ENCODE peak calls at places on chromosomes 3 and 15, in eight cellular contexts. O, M, C, P, Y, Z, K and A are unnamed samples.

GRCh38 chr3:94121161-94121560 is 58.3 kb downstream of the NSUN3 start:
- DNase-seq in O (no peak), M (no peak), C (no peak), P (no peak), Y (no peak), Z (no peak), K (no peak), A (no peak)

GRCh38 chr3:33426630-33427341 is 13.4 kb downstream of the UBP1 start:
- DNase-seq in O (no peak), M (no peak), C (no peak), P (no peak), Y (no peak), Z (no peak), K (no peak), A (no peak)

GRCh38 chr15:68051109-68051508 is 3.0 kb upstream of the PIAS1 start:
- DNase-seq in O (no peak), M (no peak), C (no peak), P (no peak), Y (no peak), Z (no peak), K (no peak), A (no peak)

GRCh38 chr3:185823280-185824044 is 1.4 kb downstream of the IGF2BP2 start:
- DNase-seq in O (no peak), M (no peak), C (peak), P (no peak), Y (no peak), Z (no peak), K (peak), A (peak)

GRCh38 chr3:152155654-152156053 is 113.1 kb upstream of the MBNL1 start:
- DNase-seq in O (no peak), M (no peak), C (no peak), P (no peak), Y (no peak), Z (no peak), K (no peak), A (no peak)

GRCh38 chr15:84929795-84930371 is 45.4 kb downstream of the SLC28A1 start:
- DNase-seq in O (no peak), M (peak), C (no peak), P (peak), Y (peak), Z (peak), K (no peak), A (peak)

GRCh38 chr3:186511245-186511644 is 32.9 kb downstream of the CRYGS start:
- DNase-seq in O (no peak), M (no peak), C (no peak), P (no peak), Y (no peak), Z (no peak), K (no peak), A (no peak)

GRCh38 chr15:59317211-59317610 is 55.5 kb downstream of the MYO1E start:
- DNase-seq in O (no peak), M (no peak), C (no peak), P (no peak), Y (no peak), Z (no peak), K (no peak), A (no peak)

GRCh38 chr3:53464424-53464823 is 30.0 kb upstream of the CACNA1D start:
- DNase-seq in O (no peak), M (peak), C (no peak), P (no peak), Y (peak), Z (no peak), K (no peak), A (no peak)

GRCh38 chr3:120636790-120637401 is 40.8 kb downstream of the NDUFB4 start:
- DNase-seq in O (no peak), M (no peak), C (no peak), P (no peak), Y (no peak), Z (no peak), K (no peak), A (no peak)

GRCh38 chr3:72728958-72729467 is 119.2 kb downstream of the SHQ1 start:
- DNase-seq in O (no peak), M (peak), C (no peak), P (no peak), Y (no peak), Z (no peak), K (no peak), A (peak)

GRCh38 chr3:29789686-29790085 is 508.8 kb downstream of the RBMS3 start:
- DNase-seq in O (no peak), M (no peak), C (no peak), P (no peak), Y (no peak), Z (peak), K (no peak), A (no peak)

GRCh38 chr15:85623648-85624047 is 171.1 kb downstream of the KLHL25 start:
- DNase-seq in O (no peak), M (no peak), C (no peak), P (no peak), Y (no peak), Z (peak), K (no peak), A (no peak)

GRCh38 chr3:119294889-119295769 is 946 bp downstream of the ARHGAP31 start:
- DNase-seq in O (no peak), M (no peak), C (peak), P (peak), Y (no peak), Z (peak), K (peak), A (peak)

GRCh38 chr15:26134812-26135211 is 271.7 kb upstream of the ATP10A start:
- DNase-seq in O (no peak), M (no peak), C (no peak), P (no peak), Y (no peak), Z (no peak), K (no peak), A (no peak)

GRCh38 chr3:4680227-4680691 is 187.1 kb downstream of the ITPR1 start:
- DNase-seq in O (no peak), M (no peak), C (no peak), P (no peak), Y (no peak), Z (no peak), K (no peak), A (no peak)

GRCh38 chr3:196741401-196741761 is 1.7 kb downstream of the PAK2 start:
- DNase-seq in O (no peak), M (no peak), C (no peak), P (no peak), Y (no peak), Z (no peak), K (no peak), A (no peak)

GRCh38 chr15:31495281-31495680 is 168.6 kb downstream of the KLF13 start:
- DNase-seq in O (no peak), M (no peak), C (no peak), P (no peak), Y (no peak), Z (no peak), K (no peak), A (no peak)

GRCh38 chr3:43998841-43999805 is 242.6 kb upstream of the TOPAZ1 start:
- DNase-seq in O (no peak), M (no peak), C (no peak), P (peak), Y (no peak), Z (peak), K (no peak), A (peak)

GRCh38 chr15:45790325-45790943 is 155.6 kb downstream of the SQOR start:
- DNase-seq in O (no peak), M (peak), C (no peak), P (peak), Y (peak), Z (peak), K (no peak), A (no peak)

GRCh38 chr3:170562080-170562479 is 23.8 kb downstream of the SLC7A14 start:
- DNase-seq in O (no peak), M (no peak), C (no peak), P (no peak), Y (no peak), Z (no peak), K (no peak), A (no peak)

GRCh38 chr3:106482436-106482835 is 613.6 kb upstream of the CBLB start:
- DNase-seq in O (no peak), M (no peak), C (no peak), P (peak), Y (no peak), Z (peak), K (no peak), A (no peak)

GRCh38 chr3:168648321-168648720 is 552.6 kb upstream of the GOLIM4 start:
- DNase-seq in O (no peak), M (no peak), C (no peak), P (no peak), Y (no peak), Z (no peak), K (no peak), A (no peak)

GRCh38 chr3:127688416-127689265 is 15.9 kb downstream of the ABTB1 start:
- DNase-seq in O (no peak), M (no peak), C (peak), P (peak), Y (no peak), Z (no peak), K (peak), A (no peak)

GRCh38 chr15:49589030-49589429 is 31.6 kb downstream of the FAM227B start:
- DNase-seq in O (no peak), M (no peak), C (no peak), P (no peak), Y (no peak), Z (peak), K (no peak), A (no peak)

GRCh38 chr3:28835751-28836150 is 445.1 kb upstream of the RBMS3 start:
- DNase-seq in O (no peak), M (no peak), C (peak), P (no peak), Y (no peak), Z (no peak), K (no peak), A (no peak)

GRCh38 chr15:68207176-68207935 is 2.2 kb upstream of the CALML4 start:
- DNase-seq in O (no peak), M (no peak), C (no peak), P (no peak), Y (no peak), Z (no peak), K (no peak), A (no peak)

GRCh38 chr15:68213991-68214837 is 9.1 kb upstream of the CALML4 start:
- DNase-seq in O (no peak), M (no peak), C (no peak), P (no peak), Y (no peak), Z (no peak), K (no peak), A (no peak)

GRCh38 chr15:99322643-99323405 is 71.5 kb downstream of the LRRC28 start:
- DNase-seq in O (no peak), M (peak), C (no peak), P (no peak), Y (no peak), Z (no peak), K (no peak), A (no peak)

GRCh38 chr3:126339466-126339865 is 17.7 kb downstream of the KLF15 start:
- DNase-seq in O (no peak), M (no peak), C (peak), P (no peak), Y (no peak), Z (no peak), K (no peak), A (no peak)

GRCh38 chr3:128539376-128539775 is 46.4 kb upstream of the GATA2 start:
- DNase-seq in O (no peak), M (no peak), C (no peak), P (no peak), Y (no peak), Z (no peak), K (no peak), A (no peak)

GRCh38 chr15:37071134-37071533 is 29.2 kb downstream of the MEIS2 start:
- DNase-seq in O (no peak), M (no peak), C (no peak), P (no peak), Y (no peak), Z (no peak), K (no peak), A (no peak)

GRCh38 chr3:88038561-88038960 is 20.2 kb downstream of the CGGBP1 start:
- DNase-seq in O (no peak), M (no peak), C (no peak), P (peak), Y (no peak), Z (peak), K (no peak), A (no peak)

GRCh38 chr15:70488002-70488605 is 275.3 kb downstream of the UACA start:
- DNase-seq in O (no peak), M (peak), C (peak), P (peak), Y (no peak), Z (peak), K (peak), A (peak)

GRCh38 chr15:84752700-84753099 is 4.3 kb downstream of the ZNF592 start:
- DNase-seq in O (no peak), M (peak), C (no peak), P (no peak), Y (no peak), Z (peak), K (no peak), A (no peak)

GRCh38 chr15:87326274-87326673 is 930.3 kb downstream of the NTRK3 start:
- DNase-seq in O (no peak), M (no peak), C (no peak), P (no peak), Y (no peak), Z (peak), K (no peak), A (no peak)

GRCh38 chr3:52052831-52053306 is 3.5 kb downstream of the DUSP7 start:
- DNase-seq in O (peak), M (peak), C (peak), P (peak), Y (no peak), Z (peak), K (peak), A (peak)

GRCh38 chr3:52051444-52051843 is 4.9 kb downstream of the DUSP7 start:
- DNase-seq in O (no peak), M (no peak), C (no peak), P (no peak), Y (no peak), Z (no peak), K (no peak), A (no peak)

GRCh38 chr3:52055537-52056351 is 627 bp downstream of the DUSP7 start:
- DNase-seq in O (no peak), M (peak), C (peak), P (no peak), Y (no peak), Z (peak), K (peak), A (peak)

GRCh38 chr3:52054689-52055511 is 1.5 kb downstream of the DUSP7 start:
- DNase-seq in O (no peak), M (no peak), C (peak), P (no peak), Y (no peak), Z (no peak), K (no peak), A (no peak)

DNA sequence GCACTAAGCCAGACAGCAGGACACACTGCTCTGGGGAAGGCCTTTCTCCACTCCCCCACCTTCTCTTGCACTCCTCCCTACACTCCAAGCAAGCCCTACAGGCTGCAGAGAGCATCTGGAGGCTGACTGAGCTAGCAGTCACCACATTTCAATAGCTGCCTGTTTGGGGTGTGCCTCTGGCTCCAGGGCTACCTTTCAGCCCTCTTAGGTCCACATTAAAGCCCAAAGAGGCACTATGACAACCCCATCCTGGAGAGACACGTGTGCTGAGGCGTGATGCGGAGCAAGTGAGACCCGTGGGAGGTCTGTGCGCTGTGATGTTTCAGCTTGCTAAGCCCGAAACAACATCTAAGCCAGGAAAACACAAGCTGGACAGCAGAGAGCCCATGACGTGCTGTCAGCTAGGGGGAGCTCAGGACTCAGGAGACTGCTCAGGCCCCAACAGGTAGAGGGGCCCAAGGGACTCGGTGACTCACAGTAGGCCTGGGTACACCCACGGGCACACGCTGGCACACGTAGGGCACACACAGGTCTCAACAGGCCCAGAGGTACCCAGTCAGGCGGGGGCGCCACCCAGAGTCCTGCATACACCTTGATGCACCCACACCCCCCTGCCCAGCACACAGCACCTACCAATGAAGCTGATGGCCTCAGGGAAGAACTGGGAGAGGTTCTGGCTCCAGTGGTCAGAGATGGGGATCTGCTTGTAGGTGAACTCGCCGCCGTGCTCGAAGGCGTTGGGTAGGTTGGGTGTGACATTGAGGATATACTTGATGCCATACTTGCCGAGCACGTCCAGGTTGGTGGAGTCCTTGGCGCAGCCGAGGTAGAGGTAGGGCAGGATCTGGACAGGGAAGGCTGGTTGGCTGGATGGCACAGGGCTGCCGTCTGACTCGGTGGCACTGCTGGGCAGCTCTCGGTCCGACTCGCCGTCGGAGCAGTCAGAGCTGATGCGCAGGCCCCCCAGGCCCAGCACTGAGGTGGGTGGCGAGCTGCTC is 2.8 kb downstream of the DUSP7 start:
- DNase-seq in O (no peak), M (no peak), C (peak), P (no peak), Y (no peak), Z (peak), K (no peak), A (peak)
- H3K4me3 ChIP-seq in O (peak), M (no peak), C (peak), P (peak), Y (peak), Z (peak), K (peak), A (no peak)

GRCh38 chr15:89087830-89088604 is at the start of gene ABHD2:
- DNase-seq in O (peak), M (peak), C (peak), P (peak), Y (peak), Z (peak), K (peak), A (peak)
- H3K4me3 ChIP-seq in O (peak), M (peak), C (peak), P (peak), Y (peak), Z (peak), K (peak), A (peak)

GRCh38 chr15:65027593-65027992 is 1.8 kb downstream of the MTFMT start:
- DNase-seq in O (no peak), M (no peak), C (no peak), P (no peak), Y (no peak), Z (no peak), K (no peak), A (no peak)
- H3K4me3 ChIP-seq in O (peak), M (peak), C (no peak), P (no peak), Y (no peak), Z (peak), K (no peak), A (no peak)

GRCh38 chr3:23480981-23481380 is 277.9 kb downstream of the UBE2E2 start:
- DNase-seq in O (no peak), M (no peak), C (no peak), P (no peak), Y (no peak), Z (no peak), K (no peak), A (no peak)
- H3K4me3 ChIP-seq in O (no peak), M (no peak), C (no peak), P (no peak), Y (no peak), Z (no peak), K (no peak), A (no peak)

DNA sequence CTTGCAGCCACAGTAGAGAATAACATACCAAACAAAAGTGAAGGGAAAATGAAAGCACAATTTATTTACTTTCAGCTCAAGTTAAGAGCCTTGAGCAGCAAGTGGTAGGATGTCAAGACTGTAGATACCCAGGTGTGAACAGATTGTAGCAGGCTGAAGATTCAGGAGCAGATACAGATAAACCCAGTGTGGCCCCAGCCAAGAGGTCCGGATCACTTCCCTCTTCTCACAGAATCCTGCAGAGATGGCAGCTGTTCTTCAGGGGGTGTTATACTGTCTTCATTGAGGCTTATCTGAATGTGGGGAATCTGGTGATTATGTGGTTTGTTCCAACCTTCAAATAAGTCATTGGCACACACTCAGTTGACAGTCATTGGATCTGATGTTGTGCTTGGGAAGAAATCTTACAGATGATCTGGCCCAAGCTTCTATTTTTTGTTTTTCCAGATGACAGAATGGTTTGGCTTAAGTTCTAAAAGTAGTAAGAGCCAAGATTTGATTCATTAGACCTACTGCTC is 2.2 kb downstream of the STARD9 start:
- DNase-seq in O (no peak), M (no peak), C (no peak), P (peak), Y (no peak), Z (peak), K (peak), A (no peak)
- H3K4me3 ChIP-seq in O (no peak), M (no peak), C (no peak), P (no peak), Y (no peak), Z (peak), K (peak), A (no peak)

GRCh38 chr3:148697311-148698189 is at the start of gene AGTR1:
- DNase-seq in O (no peak), M (no peak), C (peak), P (peak), Y (no peak), Z (peak), K (peak), A (no peak)

GRCh38 chr3:148694116-148694515 is 3.6 kb upstream of the AGTR1 start:
- DNase-seq in O (no peak), M (no peak), C (no peak), P (no peak), Y (no peak), Z (no peak), K (no peak), A (no peak)

DNA sequence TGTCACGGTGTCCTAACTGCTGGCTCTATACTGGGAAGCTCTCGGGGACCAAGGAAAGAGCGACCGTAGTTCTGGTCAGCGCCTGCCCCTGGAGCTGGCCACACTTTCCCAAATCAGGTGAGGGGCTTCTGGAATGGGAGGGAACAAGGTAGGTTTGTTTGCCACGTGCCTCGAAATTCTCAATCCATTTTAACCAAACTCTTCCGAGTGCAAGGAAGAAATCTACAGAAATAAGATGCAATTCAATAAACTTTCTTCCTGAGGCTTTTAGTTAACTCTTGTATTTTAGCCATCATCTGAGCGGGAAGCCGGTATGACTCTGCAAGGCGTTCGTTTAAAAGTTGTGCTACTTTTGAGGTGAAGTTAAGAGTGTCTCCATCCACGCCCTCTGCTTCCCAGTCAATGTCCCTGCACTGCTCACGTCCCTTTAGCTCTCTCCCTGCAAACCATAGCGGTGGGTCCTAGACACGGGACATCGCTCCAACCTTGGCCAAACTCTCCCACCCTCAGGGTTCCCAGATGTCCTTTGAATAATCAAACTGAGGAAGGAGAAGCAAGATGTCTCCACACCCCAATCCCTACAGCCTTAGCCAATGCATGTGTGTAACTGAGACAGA is 595 bp downstream of the AGTR1 start:
- DNase-seq in O (no peak), M (no peak), C (no peak), P (no peak), Y (no peak), Z (peak), K (no peak), A (no peak)
- H3K4me3 ChIP-seq in O (peak), M (peak), C (peak), P (peak), Y (no peak), Z (peak), K (peak), A (no peak)